ENCODE peak calls at places on chromosomes 6 and 20, in four cellular contexts. A is anterior cingulate cortex; L is activated CD4-positive, alpha-beta T cell treated with anti-CD3 and anti-CD28 coated beads, Interleukin-2, amount 50 U/mL, for 24 hours; K is DMS 273 treated with DMSO at 0.1 percent for 48 hours. M is an unnamed sample.

GRCh38 chr6:17705428-17705777 is 1.3 kb downstream of the NUP153 start:
- DNase-seq in A (no peak), K (peak), L (no peak), M (peak)

GRCh38 chr6:93419304-93420162 is at the start of gene EPHA7:
- DNase-seq in K (peak), A (peak), L (peak), M (peak)

GRCh38 chr6:159463440-159463839 is 229.6 kb downstream of the SOD2 start:
- DNase-seq in L (no peak), A (no peak), K (peak), M (no peak)

GRCh38 chr6:20952605-20953004 is 418.3 kb downstream of the CDKAL1 start:
- DNase-seq in L (no peak), A (no peak), K (no peak), M (peak)

GRCh38 chr6:134166529-134167221 is 114.3 kb upstream of the SLC2A12 start:
- DNase-seq in L (no peak), A (no peak), K (no peak), M (no peak)

GRCh38 chr6:48141975-48142374 is 31.0 kb upstream of the PTCHD4 start:
- DNase-seq in L (no peak), A (no peak), K (no peak), M (no peak)

GRCh38 chr6:37393530-37393929 is 39.5 kb upstream of the CMTR1 start:
- DNase-seq in K (no peak), L (no peak), A (no peak), M (no peak)

GRCh38 chr6:134870677-134871498 is 79.0 kb downstream of the ALDH8A1 start:
- DNase-seq in A (no peak), L (no peak), K (no peak), M (no peak)

GRCh38 chr20:61937146-61937962 is 128.3 kb downstream of the TAF4 start:
- DNase-seq in A (no peak), L (no peak), K (no peak), M (no peak)

GRCh38 chr6:13013681-13014550 is 297.3 kb downstream of the PHACTR1 start:
- DNase-seq in K (no peak), A (peak), L (no peak), M (no peak)

M was measured in NCI-H446 treated with DMSO at 0.1 percent for 48 hours.